ENCODE peak calls at places on chromosomes 11 and 22, in seven cellular contexts. F is IMR-90, C is astrocyte, T is right lobe of liver, O is OCI-LY7, W is uterus, B is brain microvascular endothelial cell. G is an unnamed sample.
A peak's percentile ranks its signal among the peaks of the same experiment; 100 is the strongest.

GRCh38 chr11:17845431-17845881 is 110.9 kb downstream of the KCNC1 start:
- DNase-seq in F (peak; percentile 91), C (peak; percentile 86), B (peak; percentile 6), T (no peak), O (no peak), W (no peak), G (peak; percentile 57)

GRCh38 chr11:126834149-126834548 is 166.4 kb downstream of the KIRREL3 start:
- DNase-seq in C (peak; percentile 97), F (peak; percentile 91), T (no peak), W (no peak), B (peak; percentile 55), O (no peak), G (no peak)

GRCh38 chr11:92206441-92206840 is 18.2 kb upstream of the FAT3 start:
- DNase-seq in C (no peak), F (no peak), O (no peak), B (no peak), T (no peak), W (no peak), G (no peak)

GRCh38 chr11:1225386-1226225 is 2.7 kb downstream of the MUC5B start:
- DNase-seq in W (no peak), T (peak; percentile 17), F (no peak), O (no peak), B (no peak), C (no peak), G (no peak)

GRCh38 chr11:86476109-86476861 is 101.6 kb downstream of the CCDC81 start:
- DNase-seq in B (peak; percentile 28), C (no peak), O (no peak), T (no peak), W (peak; percentile 37), F (peak; percentile 7), G (no peak)

GRCh38 chr22:16960220-16960883 is 47.7 kb downstream of the GAB4 start:
- DNase-seq in W (no peak), O (no peak), F (no peak), C (no peak), T (no peak), B (no peak), G (no peak)

GRCh38 chr11:17897495-17897894 is 115.4 kb downstream of the SERGEF start:
- DNase-seq in T (no peak), F (no peak), W (no peak), O (no peak), B (no peak), C (no peak), G (no peak)

GRCh38 chr22:43884600-43885318 is 7.1 kb downstream of the PNPLA5 start:
- DNase-seq in W (peak; percentile 28), T (peak; percentile 79), F (peak; percentile 31), B (peak; percentile 11), O (peak; percentile 56), C (no peak), G (peak; percentile 44)

GRCh38 chr11:112161012-112161411 is 2.9 kb downstream of the IL18 start:
- DNase-seq in C (no peak), T (no peak), W (no peak), B (no peak), O (no peak), F (no peak), G (no peak)

GRCh38 chr11:100328626-100329340 is 358.3 kb upstream of the ARHGAP42 start:
- DNase-seq in B (no peak), W (no peak), C (no peak), F (peak; percentile 7), T (no peak), O (no peak), G (peak; percentile 48)

GRCh38 chr11:44939673-44940072 is 11.0 kb downstream of the TP53I11 start:
- DNase-seq in F (no peak), T (no peak), C (no peak), W (peak; percentile 41), O (no peak), B (no peak), G (no peak)
- TF ChIP-seq CTCF in F (no peak), T (peak; percentile 9), C (no peak), W (no peak), O (peak; percentile 53), B (peak; percentile 52), G (no peak)

DNA sequence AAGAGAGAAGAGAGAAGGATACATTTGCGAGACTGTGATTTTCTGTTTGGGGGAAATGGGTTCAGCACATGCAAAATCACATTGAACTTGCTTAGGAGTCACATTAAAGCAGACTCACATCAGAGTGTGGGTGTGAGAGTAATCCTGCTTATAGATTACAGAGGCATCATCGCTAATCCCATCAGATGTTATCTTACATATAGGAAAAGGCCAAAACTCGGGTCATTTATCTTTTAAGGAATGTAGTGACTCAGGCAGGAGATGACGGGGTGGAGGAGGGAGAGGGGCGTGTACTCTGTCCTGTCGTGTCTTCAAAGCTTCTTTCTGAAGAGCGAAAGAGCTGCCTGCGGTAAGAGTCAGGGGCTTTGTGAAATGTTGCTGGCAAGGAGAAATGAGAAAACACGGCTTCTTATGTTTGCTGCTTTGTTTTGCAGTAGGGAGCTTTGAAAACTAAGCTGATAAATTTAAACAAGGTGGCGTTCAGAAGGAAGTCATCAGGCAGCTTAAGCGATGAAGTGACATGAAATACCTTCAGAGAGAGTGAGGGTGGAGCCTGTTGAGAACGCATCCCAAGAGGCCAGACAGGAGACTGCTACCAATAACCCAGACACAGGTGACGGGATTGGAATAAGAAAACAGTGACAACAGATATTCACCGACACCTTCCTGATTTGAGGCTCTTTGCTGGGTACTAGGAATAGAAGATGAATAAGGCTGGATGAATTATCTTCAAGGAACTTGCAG is 2.2 kb upstream of the C11orf16 start:
- DNase-seq in F (peak; percentile 90), W (no peak), O (no peak), C (peak; percentile 91), T (no peak), B (peak; percentile 88), G (peak; percentile 67)
- H3K27ac ChIP-seq in F (peak overlapping the region; percentile 33), W (no peak overlapping the region), O (no peak overlapping the region), C (peak overlapping the region; percentile 40), T (no peak overlapping the region), B (peak overlapping the region; percentile 45), G (peak overlapping the region; percentile 47)

GRCh38 chr22:35398574-35398973 is 1.4 kb upstream of the MCM5 start:
- DNase-seq in T (no peak), F (no peak), W (no peak), O (no peak), B (no peak), C (no peak), G (no peak)
- TF ChIP-seq CTCF in T (no peak), F (no peak), W (no peak), O (no peak), B (no peak), C (no peak), G (no peak)

GRCh38 chr22:19105456-19105855 is 16.8 kb downstream of the DGCR2 start:
- DNase-seq in T (no peak), O (no peak), W (no peak), B (no peak), F (no peak), C (no peak), G (no peak)

GRCh38 chr22:19103881-19104821 is 18.1 kb downstream of the DGCR2 start:
- DNase-seq in T (no peak), F (peak; percentile 79), O (no peak), W (no peak), B (no peak), C (no peak), G (no peak)

GRCh38 chr22:19107730-19108074 is 14.5 kb downstream of the DGCR2 start:
- DNase-seq in C (no peak), W (no peak), B (no peak), O (no peak), F (no peak), T (no peak), G (no peak)

GRCh38 chr22:19106886-19107729 is 15.1 kb downstream of the DGCR2 start:
- DNase-seq in B (no peak), W (no peak), O (no peak), F (no peak), C (no peak), T (no peak), G (no peak)

DNA sequence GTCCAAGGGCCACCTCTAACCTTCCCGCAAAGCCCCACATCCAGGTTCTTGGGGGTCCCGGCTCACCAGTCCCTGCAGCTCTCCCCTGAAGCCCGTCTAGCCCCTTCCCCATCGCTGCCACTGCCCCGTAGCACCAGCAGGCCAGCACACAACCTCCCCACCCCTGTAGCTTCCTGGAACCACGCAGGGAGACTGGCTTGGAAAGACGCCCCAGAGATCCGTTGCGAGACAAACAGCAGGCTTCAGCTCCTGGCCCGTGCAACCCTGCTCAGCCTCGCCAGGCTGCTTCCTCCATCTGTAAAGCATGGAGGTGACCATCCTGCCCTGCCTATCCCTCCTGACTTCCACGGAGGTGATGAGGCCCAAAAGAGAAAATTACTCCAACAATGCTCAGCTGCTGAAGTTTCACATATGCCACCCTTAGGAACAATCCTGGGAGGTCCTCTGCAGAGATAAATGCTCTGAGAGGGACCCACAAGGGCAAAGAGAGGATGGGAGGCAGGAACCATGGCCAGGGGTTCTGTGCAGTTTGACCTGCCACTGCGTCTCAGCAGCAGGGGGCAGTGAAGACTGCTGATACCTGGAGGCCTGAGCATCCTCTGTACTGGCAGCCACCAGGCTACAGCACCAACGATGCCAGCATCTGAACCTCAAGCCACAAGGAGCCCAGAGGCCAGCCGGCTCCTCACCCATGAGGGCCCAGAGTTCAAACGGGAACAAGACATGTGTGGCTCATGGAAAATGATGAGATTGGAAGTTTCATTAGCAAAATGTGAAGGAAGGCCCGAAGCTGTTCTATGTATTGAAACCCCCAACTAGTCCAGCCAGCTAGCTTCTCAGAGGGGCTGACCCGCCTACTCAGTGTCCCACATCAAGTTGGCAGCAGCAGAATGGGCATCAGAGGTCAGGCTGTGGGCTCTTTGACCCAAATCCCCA is 16.1 kb downstream of the DGCR2 start:
- DNase-seq in T (no peak), F (no peak), W (no peak), C (no peak), B (no peak), O (peak; percentile 55), G (no peak)
- H3K27ac ChIP-seq in T (no peak overlapping the region), F (no peak overlapping the region), W (no peak overlapping the region), C (no peak overlapping the region), B (no peak overlapping the region), O (no peak overlapping the region), G (peak overlapping the region; percentile 67)